ENCODE peak calls at places on chromosomes 4 and X, in ten cellular contexts. U is CD4-positive, alpha-beta T cell; V is HS-27A; M is GM23338; Z is T-helper 1 cell; R is central memory CD4-positive, alpha-beta T cell; T is NAMALWA; N is RKO; A is neural progenitor cell; G is epithelial cell of esophagus. Y is an unnamed sample.

GRCh38 chrX:30039768-30040167 is 175.6 kb upstream of the MAGEB2 start:
- DNase-seq in U (no peak), V (peak), M (no peak), Z (no peak), R (no peak), T (no peak), N (no peak), A (no peak), G (no peak), Y (no peak)

GRCh38 chr4:793941-794621 is 31.8 kb downstream of the CPLX1 start:
- DNase-seq in U (no peak), V (no peak), M (no peak), Z (no peak), R (no peak), T (peak), N (no peak), A (no peak), G (no peak), Y (peak)

GRCh38 chr4:40223343-40223742 is 26.5 kb downstream of the RHOH start:
- DNase-seq in U (no peak), V (no peak), M (no peak), Z (no peak), R (no peak), T (no peak), N (no peak), A (no peak), G (no peak), Y (no peak)

GRCh38 chr4:133151301-133151680 is 2.2 kb downstream of the PCDH10 start:
- DNase-seq in U (no peak), V (no peak), M (peak), Z (no peak), R (no peak), T (no peak), N (no peak), A (peak), G (peak), Y (no peak)

GRCh38 chr4:52856802-52857201 is 5.3 kb upstream of the RASL11B start:
- DNase-seq in U (no peak), V (no peak), M (no peak), Z (no peak), R (no peak), T (no peak), N (no peak), A (no peak), G (no peak), Y (peak)

GRCh38 chrX:154444755-154445246 is 860 bp downstream of the FAM50A start:
- DNase-seq in U (no peak), V (no peak), M (no peak), Z (no peak), R (no peak), T (no peak), N (no peak), A (no peak), G (no peak), Y (no peak)

GRCh38 chr4:1566838-1567518 is 117.1 kb downstream of the FAM53A start:
- DNase-seq in U (no peak), V (no peak), M (peak), Z (no peak), R (no peak), T (no peak), N (no peak), A (no peak), G (no peak), Y (no peak)

GRCh38 chrX:34404386-34405070 is 252.6 kb downstream of the TMEM47 start:
- DNase-seq in U (no peak), V (no peak), M (no peak), Z (no peak), R (no peak), T (no peak), N (no peak), A (no peak), G (no peak), Y (no peak)

GRCh38 chrX:17635231-17635630 is 102.1 kb upstream of the SCML1 start:
- DNase-seq in U (no peak), V (no peak), M (peak), Z (no peak), R (no peak), T (peak), N (no peak), A (peak), G (no peak), Y (no peak)

GRCh38 chr4:182554736-182555135 is 311.5 kb downstream of the TENM3 start:
- DNase-seq in U (no peak), V (no peak), M (no peak), Z (no peak), R (no peak), T (no peak), N (no peak), A (no peak), G (no peak), Y (no peak)

GRCh38 chrX:49282647-49283011 is 13.0 kb downstream of the PPP1R3F start:
- DNase-seq in U (no peak), V (no peak), M (peak), Z (no peak), R (no peak), T (no peak), N (peak), A (peak), G (peak), Y (no peak)

GRCh38 chrX:9318213-9318612 is 146.6 kb upstream of the TBL1X start:
- DNase-seq in U (no peak), V (no peak), M (no peak), Z (no peak), R (no peak), T (no peak), N (no peak), A (no peak), G (no peak), Y (no peak)

GRCh38 chr4:149823770-149824221 is 8.2 kb upstream of the IQCM start:
- DNase-seq in U (no peak), V (peak), M (no peak), Z (no peak), R (no peak), T (no peak), N (peak), A (no peak), G (peak), Y (no peak)

GRCh38 chrX:39195156-39195555 is 393.9 kb downstream of the MID1IP1 start:
- DNase-seq in U (no peak), V (no peak), M (peak), Z (no peak), R (no peak), T (no peak), N (no peak), A (no peak), G (no peak), Y (peak)

GRCh38 chr4:30744386-30744785 is 24.2 kb downstream of the PCDH7 start:
- DNase-seq in U (no peak), V (no peak), M (no peak), Z (no peak), R (no peak), T (no peak), N (no peak), A (no peak), G (no peak), Y (no peak)

GRCh38 chrX:645024-645376 is 14.4 kb downstream of the SHOX start:
- DNase-seq in U (no peak), V (no peak), M (peak), Z (no peak), R (no peak), T (no peak), N (no peak), A (peak), G (no peak), Y (no peak)

GRCh38 chrX:53282313-53282712 is 929 bp upstream of the IQSEC2 start:
- DNase-seq in U (no peak), V (no peak), M (no peak), Z (no peak), R (no peak), T (no peak), N (no peak), A (peak), G (no peak), Y (no peak)

GRCh38 chr4:155684892-155685550 is 18.4 kb downstream of the GUCY1A1 start:
- DNase-seq in U (no peak), V (no peak), M (no peak), Z (no peak), R (no peak), T (no peak), N (no peak), A (no peak), G (no peak), Y (no peak)

GRCh38 chrX:103453655-103454054 is 65.6 kb downstream of the RAB40A start:
- DNase-seq in U (no peak), V (peak), M (no peak), Z (no peak), R (no peak), T (no peak), N (peak), A (no peak), G (peak), Y (no peak)

GRCh38 chr4:118898684-118899138 is 10.1 kb downstream of the SYNPO2 start:
- DNase-seq in U (no peak), V (no peak), M (no peak), Z (no peak), R (no peak), T (no peak), N (no peak), A (no peak), G (no peak), Y (no peak)

GRCh38 chr4:25969374-25969773 is 55.4 kb downstream of the SMIM20 start:
- DNase-seq in U (no peak), V (no peak), M (no peak), Z (no peak), R (no peak), T (no peak), N (no peak), A (no peak), G (no peak), Y (no peak)